ENCODE peak calls at places on chromosome 16, in five cellular contexts. R is NCI-H1105; Q is gastrocnemius medialis; W is ascending aorta; S is activated T-cell treated with anti-CD3 and anti-CD28 coated beads, Interleukin-2, amount 50 U/mL, for 72 hours. U is an unnamed sample.
A peak's percentile ranks its signal among the peaks of the same experiment; 100 is the strongest.

GRCh38 chr16:50940275-50940854 is 198.5 kb downstream of the CYLD start:
- DNase-seq in W (no peak), S (no peak), R (peak; percentile 73), Q (no peak), U (no peak)

GRCh38 chr16:3553138-3553923 is 23.9 kb downstream of the NLRC3 start:
- DNase-seq in S (no peak), R (peak; percentile 8), W (no peak), Q (no peak), U (no peak)

GRCh38 chr16:3776316-3776715 is 59.0 kb upstream of the TRAP1 start:
- DNase-seq in S (no peak), W (no peak), Q (peak; percentile 46), R (no peak), U (no peak)

GRCh38 chr16:59432934-59433333 is 698.8 kb upstream of the GOT2 start:
- DNase-seq in W (no peak), Q (no peak), S (no peak), R (no peak), U (no peak)

GRCh38 chr16:90020260-90020837 is 1.1 kb upstream of the DBNDD1 start:
- DNase-seq in S (no peak), W (no peak), R (no peak), Q (no peak), U (no peak)

GRCh38 chr16:88835818-88836217 is 20.9 kb downstream of the GALNS start:
- DNase-seq in R (no peak), W (no peak), S (no peak), Q (no peak), U (no peak)

GRCh38 chr16:1708768-1709180 is 2.8 kb downstream of the MAPK8IP3 start:
- DNase-seq in Q (no peak), S (no peak), W (no peak), R (no peak), U (no peak)

GRCh38 chr16:84541999-84542876 is 37.8 kb upstream of the MEAK7 start:
- DNase-seq in W (no peak), Q (no peak), S (no peak), R (no peak), U (peak; percentile 89)

GRCh38 chr16:27313422-27314160 is at the start of gene IL4R:
- DNase-seq in Q (no peak), W (peak; percentile 89), S (peak; percentile 80), R (no peak), U (peak; percentile 59)

GRCh38 chr16:75483222-75483621 is 12.0 kb downstream of the CHST6 start:
- DNase-seq in S (no peak), W (no peak), R (no peak), Q (peak; percentile 14), U (no peak)

GRCh38 chr16:31072540-31073072 is 1.4 kb downstream of the ZNF668 start:
- DNase-seq in Q (no peak), S (peak; percentile 26), W (peak; percentile 68), R (no peak), U (peak; percentile 40)

GRCh38 chr16:17386229-17386628 is 84.5 kb downstream of the XYLT1 start:
- DNase-seq in R (no peak), S (no peak), W (no peak), Q (no peak), U (no peak)

GRCh38 chr16:51035110-51035498 is 116.0 kb downstream of the SALL1 start:
- DNase-seq in S (no peak), W (no peak), Q (no peak), R (no peak), U (no peak)

GRCh38 chr16:72561-73537 is at the start of gene RHBDF1:
- DNase-seq in R (no peak), S (peak; percentile 29), Q (no peak), W (peak; percentile 77), U (peak; percentile 46)

GRCh38 chr16:4954714-4955113 is 3.4 kb upstream of the SEC14L5 start:
- DNase-seq in R (no peak), S (no peak), Q (no peak), W (no peak), U (no peak)

GRCh38 chr16:81657224-81657623 is 121.9 kb upstream of the PLCG2 start:
- DNase-seq in W (no peak), S (no peak), Q (no peak), R (no peak), U (no peak)

GRCh38 chr16:67278773-67279295 is 498 bp upstream of the PLEKHG4 start:
- DNase-seq in S (peak; percentile 70), R (peak; percentile 0), Q (no peak), W (no peak), U (no peak)

GRCh38 chr16:67926181-67926742 is 5.4 kb downstream of the CTRL start:
- DNase-seq in S (no peak), W (peak; percentile 76), Q (no peak), R (peak; percentile 61), U (peak; percentile 79)

GRCh38 chr16:23304620-23305019 is 2.5 kb downstream of the SCNN1B start:
- DNase-seq in R (no peak), W (no peak), S (no peak), Q (no peak), U (no peak)

GRCh38 chr16:30585022-30585399 is 486 bp downstream of the ZNF785 start:
- DNase-seq in Q (no peak), W (no peak), R (no peak), S (no peak), U (no peak)

GRCh38 chr16:66058181-66058580 is 308.3 kb upstream of the CDH5 start:
- DNase-seq in Q (no peak), R (no peak), S (no peak), W (no peak), U (no peak)

GRCh38 chr16:30658731-30659506 is 688 bp downstream of the FBRS start:
- DNase-seq in S (no peak), Q (peak; percentile 94), W (peak; percentile 94), R (peak; percentile 95), U (no peak)

GRCh38 chr16:87897563-87898505 is 28.5 kb upstream of the SLC7A5 start:
- DNase-seq in W (no peak), Q (no peak), R (no peak), S (peak; percentile 79), U (no peak)

GRCh38 chr16:81838794-81839193 is 59.7 kb downstream of the PLCG2 start:
- DNase-seq in S (no peak), Q (no peak), W (no peak), R (no peak), U (peak; percentile 69)

GRCh38 chr16:14071576-14072271 is 605 bp downstream of the MRTFB start:
- DNase-seq in Q (no peak), S (no peak), W (no peak), R (no peak), U (peak; percentile 25)

GRCh38 chr16:56262879-56263245 is 71.6 kb downstream of the GNAO1 start:
- DNase-seq in S (no peak), W (no peak), Q (no peak), R (no peak), U (no peak)

GRCh38 chr16:29816694-29817441 is 916 bp downstream of the PAGR1 start:
- DNase-seq in W (peak; percentile 83), R (no peak), Q (no peak), S (peak; percentile 74), U (peak; percentile 56)

U was measured in endothelial cell of umbilical vein.